ENCODE peak calls at places on chromosomes 16 and 17, in four cellular contexts. B is M059J, O is HEK293T, D is heart right ventricle. E is an unnamed sample.

GRCh38 chr17:74530751-74531150 is 524 bp downstream of the CD300LB start:
- DNase-seq in O (no peak), B (no peak), D (no peak), E (no peak)

GRCh38 chr16:48444574-48444973 is 59.4 kb upstream of the SIAH1 start:
- DNase-seq in D (no peak), O (no peak), B (peak), E (no peak)

GRCh38 chr17:27354491-27355081 is 60.7 kb downstream of the WSB1 start:
- DNase-seq in B (no peak), D (no peak), O (no peak), E (no peak)

GRCh38 chr17:14784997-14785696 is 480.0 kb downstream of the PMP22 start:
- DNase-seq in D (no peak), B (no peak), O (no peak), E (no peak)

GRCh38 chr16:4315185-4316102 is at the start of gene GLIS2:
- DNase-seq in O (peak), D (peak), B (peak), E (no peak)

GRCh38 chr16:80599466-80599865 is 58.7 kb downstream of the DYNLRB2 start:
- DNase-seq in O (no peak), B (peak), D (no peak), E (no peak)

GRCh38 chr17:42002792-42003301 is 14.4 kb downstream of the DNAJC7 start:
- DNase-seq in B (peak), D (no peak), O (no peak), E (no peak)

GRCh38 chr17:28506763-28507487 is 777 bp downstream of the FOXN1 start:
- DNase-seq in B (no peak), O (no peak), D (no peak), E (no peak)

GRCh38 chr17:35931794-35932419 is 1.3 kb upstream of the RDM1 start:
- DNase-seq in B (peak), O (no peak), D (no peak), E (no peak)

GRCh38 chr17:42342242-42343008 is 45.8 kb downstream of the STAT3 start:
- DNase-seq in D (no peak), B (peak), O (no peak), E (no peak)

GRCh38 chr16:66306366-66307150 is 59.9 kb upstream of the CDH5 start:
- DNase-seq in D (no peak), O (no peak), B (no peak), E (no peak)

GRCh38 chr17:63697341-63698286 is 2.3 kb downstream of the LIMD2 start:
- DNase-seq in B (peak), D (peak), O (peak), E (peak)

GRCh38 chr16:55242667-55243066 is 81.3 kb upstream of the IRX6 start:
- DNase-seq in D (no peak), B (no peak), O (no peak), E (no peak)

GRCh38 chr17:40550608-40551007 is 14.7 kb downstream of the CCR7 start:
- DNase-seq in O (no peak), B (peak), D (peak), E (no peak)

GRCh38 chr16:28873543-28874201 is 4.6 kb upstream of the ATP2A1 start:
- DNase-seq in D (no peak), B (no peak), O (peak), E (peak)

GRCh38 chr17:28416703-28417311 is 10.8 kb upstream of the SLC46A1 start:
- DNase-seq in B (peak), O (peak), D (no peak), E (peak)

GRCh38 chr17:18119166-18119745 is 10.7 kb downstream of the MYO15A start:
- DNase-seq in B (no peak), O (no peak), D (no peak), E (no peak)

GRCh38 chr17:17876959-17877547 is 40.3 kb upstream of the SREBF1 start:
- DNase-seq in O (no peak), B (no peak), D (peak), E (no peak)

GRCh38 chr17:16352838-16353701 is at the start of gene CENPV:
- DNase-seq in D (peak), O (peak), B (peak), E (no peak)

GRCh38 chr16:74570412-74571301 is 36.3 kb downstream of the GLG1 start:
- DNase-seq in D (no peak), B (no peak), O (no peak), E (no peak)

GRCh38 chr17:19897901-19898300 is 30.2 kb upstream of the ULK2 start:
- DNase-seq in B (peak), D (no peak), O (no peak), E (no peak)

GRCh38 chr17:50055055-50055425 is 870 bp upstream of the ITGA3 start:
- DNase-seq in O (no peak), D (no peak), B (peak), E (no peak)

GRCh38 chr16:88461291-88462269 is 8.5 kb downstream of the ZFPM1 start:
- DNase-seq in D (no peak), B (peak), O (peak), E (no peak)

E was measured in KG1.